ENCODE peak calls at places on chromosomes 12 and 14, in four cellular contexts. S, X, J and V are unnamed samples.
A peak's percentile ranks its signal among the peaks of the same experiment; 100 is the strongest.

GRCh38 chr14:92600318-92601053 is 86.9 kb downstream of the RIN3 start:
- DNase-seq in S (no peak), J (peak; percentile 89), X (no peak), V (no peak)

GRCh38 chr12:128265566-128265965 is 1.4 kb upstream of the TMEM132C start:
- DNase-seq in S (no peak), X (no peak), J (no peak), V (no peak)

GRCh38 chr12:129863938-129864337 is 39.9 kb downstream of the TMEM132D start:
- DNase-seq in S (no peak), X (no peak), J (no peak), V (no peak)

GRCh38 chr12:86719381-86719780 is 463.2 kb upstream of the MGAT4C start:
- DNase-seq in X (no peak), J (peak; percentile 63), S (no peak), V (no peak)

GRCh38 chr14:89493877-89494634 is 77.0 kb upstream of the FOXN3 start:
- DNase-seq in X (peak; percentile 31), J (no peak), S (no peak), V (no peak)

GRCh38 chr12:13135336-13136178 is 32.1 kb upstream of the GSG1 start:
- DNase-seq in X (no peak), S (peak; percentile 47), J (peak; percentile 98), V (no peak)

GRCh38 chr14:61203059-61203753 is 77.9 kb downstream of the TMEM30B start:
- DNase-seq in S (no peak), J (no peak), X (no peak), V (no peak)

GRCh38 chr14:64937176-64937820 is 5.2 kb downstream of the GPX2 start:
- DNase-seq in X (no peak), S (no peak), J (no peak), V (peak; percentile 62)

GRCh38 chr14:104973215-104974145 is 4.7 kb downstream of the AHNAK2 start:
- DNase-seq in S (peak; percentile 98), X (no peak), J (peak; percentile 100), V (no peak)

GRCh38 chr12:53870122-53870521 is 68.5 kb upstream of the HOXC13 start:
- DNase-seq in S (no peak), X (no peak), J (no peak), V (no peak)

GRCh38 chr12:238736-239398 is 23.8 kb downstream of the SLC6A13 start:
- DNase-seq in S (no peak), X (no peak), J (no peak), V (no peak)

GRCh38 chr12:56991319-56991906 is 14.9 kb downstream of the ZBTB39 start:
- DNase-seq in J (no peak), S (no peak), X (no peak), V (peak; percentile 27)

GRCh38 chr12:108054496-108054895 is 74.6 kb upstream of the WSCD2 start:
- DNase-seq in X (no peak), J (no peak), S (no peak), V (no peak)

GRCh38 chr14:104656014-104656714 is 33.3 kb upstream of the INF2 start:
- DNase-seq in X (peak; percentile 56), S (no peak), J (peak; percentile 52), V (no peak)

GRCh38 chr14:100294213-100294962 is 11.9 kb downstream of the SLC25A29 start:
- DNase-seq in S (no peak), X (no peak), J (peak; percentile 52), V (no peak)

GRCh38 chr12:17528394-17528793 is 561.6 kb downstream of the RERGL start:
- DNase-seq in J (no peak), X (no peak), S (no peak), V (no peak)

GRCh38 chr14:93879362-93879983 is 47.7 kb upstream of the FAM181A start:
- DNase-seq in J (no peak), S (no peak), X (no peak), V (no peak)

GRCh38 chr12:2411011-2411410 is 358.2 kb downstream of the CACNA1C start:
- DNase-seq in S (no peak), J (no peak), X (no peak), V (no peak)

GRCh38 chr12:29743072-29743471 is 40.7 kb downstream of the TMTC1 start:
- DNase-seq in X (no peak), J (no peak), S (no peak), V (no peak)

GRCh38 chr12:57215668-57216013 is 953 bp upstream of the NXPH4 start:
- DNase-seq in J (peak; percentile 71), S (no peak), X (no peak), V (no peak)

GRCh38 chr14:28770574-28770973 is 4.0 kb downstream of the FOXG1 start:
- DNase-seq in S (no peak), J (no peak), X (no peak), V (no peak)

GRCh38 chr12:53997324-53998173 is 2.4 kb upstream of the HOXC9 start:
- DNase-seq in S (no peak), J (no peak), X (no peak), V (no peak)

GRCh38 chr14:97644365-97644764 is 847.2 kb downstream of the VRK1 start:
- DNase-seq in J (no peak), S (no peak), X (no peak), V (no peak)

GRCh38 chr12:321606-322326 is 59.1 kb upstream of the SLC6A13 start:
- DNase-seq in J (peak; percentile 22), X (no peak), S (peak; percentile 3), V (no peak)

GRCh38 chr14:94176808-94177207 is 2.7 kb downstream of the PPP4R4 start:
- DNase-seq in X (no peak), S (no peak), J (no peak), V (no peak)

GRCh38 chr12:61610143-61610542 is 650.1 kb upstream of the USP15 start:
- DNase-seq in S (no peak), J (no peak), X (no peak), V (no peak)

GRCh38 chr14:35155962-35156361 is 33.6 kb downstream of the PRORP start:
- DNase-seq in S (no peak), J (peak; percentile 40), X (peak; percentile 21), V (no peak)

GRCh38 chr12:64029013-64029857 is 184.7 kb downstream of the SRGAP1 start:
- DNase-seq in X (no peak), J (peak; percentile 87), S (no peak), V (no peak)

GRCh38 chr12:6423267-6424007 is 21.3 kb upstream of the CD27 start:
- DNase-seq in X (peak; percentile 83), S (peak; percentile 84), J (peak; percentile 98), V (peak; percentile 86)

GRCh38 chr14:75307700-75308379 is 29.2 kb downstream of the FOS start:
- DNase-seq in S (peak; percentile 69), J (peak; percentile 90), X (peak; percentile 70), V (peak; percentile 44)

GRCh38 chr14:93764211-93764659 is 24.1 kb downstream of the PRIMA1 start:
- DNase-seq in J (peak; percentile 32), S (no peak), X (peak; percentile 55), V (no peak)

GRCh38 chr14:61653507-61653906 is 41.8 kb upstream of the HIF1A start:
- DNase-seq in J (peak; percentile 88), X (no peak), S (no peak), V (no peak)

GRCh38 chr12:110921262-110921661 is 883 bp upstream of the MYL2 start:
- DNase-seq in J (peak; percentile 68), X (no peak), S (no peak), V (no peak)

GRCh38 chr12:18567787-18568186 is 170.0 kb downstream of the PLCZ1 start:
- DNase-seq in X (no peak), J (no peak), S (no peak), V (no peak)

GRCh38 chr14:93018401-93018800 is 95.5 kb downstream of the CHGA start:
- DNase-seq in X (no peak), J (peak; percentile 44), S (no peak), V (no peak)

GRCh38 chr12:109581856-109582255 is 8.3 kb downstream of the MVK start:
- DNase-seq in J (peak; percentile 61), S (no peak), X (no peak), V (no peak)

GRCh38 chr12:77231548-77231947 is 166.2 kb upstream of the E2F7 start:
- DNase-seq in S (no peak), X (peak; percentile 30), J (peak; percentile 82), V (no peak)
- TF ChIP-seq EZH2phosphoT487 in S (no peak), X (no peak), J (no peak), V (no peak)

DNA sequence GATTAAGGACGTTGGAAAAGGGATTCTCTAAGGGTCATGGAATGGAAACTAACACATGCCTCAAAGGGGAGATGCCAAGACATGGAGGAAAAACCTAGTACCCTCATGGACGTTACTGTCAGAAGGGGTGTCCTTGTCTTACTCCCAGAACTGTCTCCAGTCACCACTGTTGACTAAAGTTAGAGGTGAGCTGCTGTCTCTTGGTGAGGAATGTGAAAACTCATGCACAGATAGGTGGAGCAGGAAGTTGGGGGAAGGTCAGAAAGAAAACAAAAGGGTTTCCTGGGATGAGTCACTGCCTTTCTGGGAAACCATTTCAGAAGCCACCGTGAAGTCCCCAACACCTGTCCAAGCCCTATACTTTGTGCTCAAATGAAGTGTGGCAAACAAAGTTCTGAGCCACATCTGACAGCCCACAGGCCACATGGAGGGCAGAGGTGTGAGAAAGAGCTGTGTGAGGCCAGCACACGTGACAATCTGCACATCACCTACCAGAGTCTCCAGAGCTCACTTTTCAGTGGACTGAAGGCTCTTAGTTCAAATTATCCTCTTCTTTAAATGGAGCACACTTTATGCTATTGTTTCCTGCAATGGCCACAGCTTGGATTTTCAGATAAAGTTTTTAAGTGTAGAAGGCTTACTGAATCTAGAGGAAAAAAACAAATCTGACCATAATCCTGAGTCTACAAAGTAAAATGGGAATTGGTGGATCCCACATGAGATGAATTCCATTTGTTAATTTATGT is 92.9 kb upstream of the EGLN3 start:
- DNase-seq in X (no peak), J (peak; percentile 17), S (peak; percentile 82), V (peak; percentile 8)
- H3K9ac ChIP-seq in X (no peak overlapping the region), J (no peak overlapping the region), S (peak overlapping the region; percentile 24), V (no peak overlapping the region)

DNA sequence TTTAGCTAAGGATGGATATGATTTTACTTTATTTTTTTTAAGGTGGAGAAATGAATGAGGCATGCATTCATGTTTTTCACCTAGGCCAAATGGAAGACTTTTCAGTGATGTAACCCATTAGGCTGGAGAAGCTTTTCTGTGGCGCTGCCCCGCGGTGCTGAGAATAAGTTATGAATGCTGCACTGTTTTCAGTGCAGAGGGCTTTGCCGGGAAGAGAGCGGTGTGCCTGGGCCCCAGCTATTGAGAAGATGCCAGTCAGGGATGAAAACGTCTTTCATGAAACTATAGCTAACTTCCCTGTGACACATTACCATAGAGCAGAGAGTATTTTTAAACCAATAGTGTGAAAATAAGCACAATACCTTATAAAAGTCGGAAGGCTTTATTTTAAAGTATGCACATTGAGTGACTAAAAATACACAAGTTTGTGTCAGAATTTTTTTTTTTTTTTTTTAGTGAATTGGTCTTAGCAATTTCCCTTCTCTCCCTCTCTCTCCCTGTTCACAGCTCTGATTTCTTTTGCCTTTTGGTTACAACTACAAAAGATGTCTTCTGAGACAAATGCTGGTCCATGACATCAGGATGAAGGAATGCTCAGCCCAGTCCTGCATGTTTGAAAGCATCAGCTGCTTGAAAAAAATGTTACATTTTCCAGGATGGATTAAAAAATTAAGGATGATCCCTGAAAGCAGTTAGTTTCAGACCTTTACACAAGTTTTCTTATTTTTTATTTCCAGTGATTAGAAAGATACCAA is 48.3 kb downstream of the NPAS3 start:
- DNase-seq in X (no peak), J (peak; percentile 52), S (no peak), V (no peak)
- H3K4me2 ChIP-seq in X (no peak overlapping the region), J (no peak overlapping the region), S (no peak overlapping the region), V (no peak overlapping the region)

DNA sequence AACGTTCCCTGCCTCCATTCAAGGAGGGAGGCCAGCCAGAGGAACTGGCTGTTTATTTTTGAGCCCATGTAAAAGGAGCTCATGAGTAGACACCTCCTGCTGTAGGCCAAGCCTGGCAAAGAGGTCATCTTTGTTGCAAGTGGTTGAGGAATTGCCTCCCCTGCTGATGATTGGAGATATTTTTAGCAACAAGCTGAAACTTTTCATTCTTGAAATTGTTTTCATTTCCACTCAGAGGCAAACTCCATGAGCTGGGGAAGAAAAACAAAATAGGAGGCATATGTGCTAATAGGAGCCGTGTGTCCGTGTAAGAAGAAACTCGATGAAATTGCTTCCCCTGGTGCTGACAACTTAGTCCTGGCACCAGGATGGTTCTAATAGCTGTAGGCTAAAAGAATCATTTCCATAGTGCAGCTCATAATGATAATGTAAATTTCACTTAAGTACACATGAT is 440.1 kb upstream of the FAR2 start:
- DNase-seq in J (peak; percentile 79), S (no peak), X (no peak), V (no peak)
- TF ChIP-seq EZH2phosphoT487 in J (no peak), S (no peak), X (no peak), V (no peak)